ENCODE peak calls at places on chromosome 2, in five cellular contexts. O, I, A, F and M are unnamed samples.
A peak's percentile ranks its signal among the peaks of the same experiment; 100 is the strongest.

GRCh38 chr2:39743170-39743851 is 35.7 kb downstream of the THUMPD2 start:
- DNase-seq in O (no peak), I (no peak), A (peak; percentile 51), F (peak; percentile 66), M (no peak)

GRCh38 chr2:13682878-13683277 is 949.6 kb upstream of the LRATD1 start:
- DNase-seq in O (no peak), I (peak; percentile 52), A (peak; percentile 45), F (peak; percentile 90), M (no peak)

GRCh38 chr2:105078906-105079305 is 41.0 kb downstream of the MRPS9 start:
- DNase-seq in O (no peak), I (no peak), A (no peak), F (no peak), M (no peak)

GRCh38 chr2:12606472-12607000 is 110.2 kb upstream of the TRIB2 start:
- DNase-seq in O (no peak), I (no peak), A (peak; percentile 66), F (peak; percentile 51), M (no peak)

GRCh38 chr2:19355931-19356544 is 2.4 kb downstream of the OSR1 start:
- DNase-seq in O (no peak), I (peak; percentile 64), A (peak; percentile 51), F (peak; percentile 42), M (no peak)

GRCh38 chr2:102251849-102252203 is 59.5 kb upstream of the IL1RL1 start:
- DNase-seq in O (no peak), I (no peak), A (no peak), F (no peak), M (no peak)

GRCh38 chr2:191677091-191677645 is 768 bp upstream of the NABP1 start:
- DNase-seq in O (peak; percentile 18), I (peak; percentile 58), A (peak; percentile 93), F (peak; percentile 98), M (peak; percentile 58)

GRCh38 chr2:130300258-130300969 is 42.3 kb upstream of the IMP4 start:
- DNase-seq in O (no peak), I (no peak), A (no peak), F (no peak), M (no peak)

GRCh38 chr2:146801886-146802285 is 1042.9 kb upstream of the ACVR2A start:
- DNase-seq in O (no peak), I (no peak), A (no peak), F (no peak), M (no peak)

GRCh38 chr2:149055751-149056150 is 17.3 kb downstream of the LYPD6B start:
- DNase-seq in O (no peak), I (no peak), A (no peak), F (no peak), M (no peak)

GRCh38 chr2:55010149-55010591 is 40.1 kb downstream of the RTN4 start:
- DNase-seq in O (peak; percentile 16), I (peak; percentile 49), A (peak; percentile 87), F (peak; percentile 67), M (peak; percentile 44)

GRCh38 chr2:188495990-188496431 is 204.3 kb downstream of the GULP1 start:
- DNase-seq in O (no peak), I (no peak), A (peak; percentile 77), F (peak; percentile 45), M (no peak)

GRCh38 chr2:122736279-122736678 is 980.8 kb downstream of the TSN start:
- DNase-seq in O (no peak), I (no peak), A (no peak), F (peak; percentile 48), M (no peak)

GRCh38 chr2:14634223-14634884 is 1.8 kb downstream of the LRATD1 start:
- DNase-seq in O (no peak), I (peak; percentile 91), A (peak; percentile 92), F (peak; percentile 60), M (no peak)

GRCh38 chr2:177254433-177255226 is 9.9 kb downstream of the NFE2L2 start:
- DNase-seq in O (no peak), I (peak; percentile 62), A (peak; percentile 37), F (peak; percentile 56), M (no peak)

GRCh38 chr2:37366773-37367172 is 22.3 kb downstream of the QPCT start:
- DNase-seq in O (no peak), I (no peak), A (no peak), F (no peak), M (no peak)

GRCh38 chr2:30584116-30584515 is 137.1 kb downstream of the LCLAT1 start:
- DNase-seq in O (no peak), I (no peak), A (no peak), F (no peak), M (no peak)

GRCh38 chr2:85134255-85135065 is 1.3 kb downstream of the TCF7L1 start:
- DNase-seq in O (no peak), I (peak; percentile 81), A (peak; percentile 68), F (peak; percentile 65), M (no peak)

GRCh38 chr2:20620696-20621365 is 30.1 kb downstream of the HS1BP3 start:
- DNase-seq in O (no peak), I (no peak), A (no peak), F (no peak), M (no peak)

GRCh38 chr2:168490015-168490874 is 34.2 kb downstream of the CERS6 start:
- DNase-seq in O (no peak), I (no peak), A (peak; percentile 54), F (peak; percentile 76), M (peak; percentile 54)

GRCh38 chr2:20103514-20103913 is 52.1 kb upstream of the LAPTM4A start:
- DNase-seq in O (no peak), I (no peak), A (peak; percentile 48), F (peak; percentile 47), M (no peak)

GRCh38 chr2:196112408-196113039 is 43.9 kb upstream of the DNAH7 start:
- DNase-seq in O (no peak), I (no peak), A (peak; percentile 90), F (peak; percentile 95), M (no peak)

GRCh38 chr2:194745532-194746146 is 911.4 kb upstream of the SLC39A10 start:
- DNase-seq in O (no peak), I (no peak), A (no peak), F (no peak), M (no peak)

GRCh38 chr2:239151201-239152131 is 249.4 kb downstream of the HDAC4 start:
- DNase-seq in O (no peak), I (no peak), A (peak; percentile 50), F (no peak), M (no peak)

GRCh38 chr2:12300927-12301326 is 415.8 kb upstream of the TRIB2 start:
- DNase-seq in O (no peak), I (no peak), A (peak; percentile 57), F (no peak), M (no peak)

GRCh38 chr2:174846941-174847938 is 83.0 kb upstream of the CHRNA1 start:
- DNase-seq in O (no peak), I (peak; percentile 48), A (peak; percentile 91), F (peak; percentile 98), M (no peak)

GRCh38 chr2:149330127-149331022 is at the start of gene LYPD6:
- DNase-seq in O (no peak), I (peak; percentile 90), A (peak; percentile 90), F (peak; percentile 36), M (no peak)

GRCh38 chr2:214051585-214051984 is 359.3 kb upstream of the VWC2L start:
- DNase-seq in O (no peak), I (no peak), A (no peak), F (no peak), M (no peak)

GRCh38 chr2:118994778-118995177 is 52.8 kb downstream of the MARCO start:
- DNase-seq in O (no peak), I (no peak), A (no peak), F (no peak), M (no peak)

DNA sequence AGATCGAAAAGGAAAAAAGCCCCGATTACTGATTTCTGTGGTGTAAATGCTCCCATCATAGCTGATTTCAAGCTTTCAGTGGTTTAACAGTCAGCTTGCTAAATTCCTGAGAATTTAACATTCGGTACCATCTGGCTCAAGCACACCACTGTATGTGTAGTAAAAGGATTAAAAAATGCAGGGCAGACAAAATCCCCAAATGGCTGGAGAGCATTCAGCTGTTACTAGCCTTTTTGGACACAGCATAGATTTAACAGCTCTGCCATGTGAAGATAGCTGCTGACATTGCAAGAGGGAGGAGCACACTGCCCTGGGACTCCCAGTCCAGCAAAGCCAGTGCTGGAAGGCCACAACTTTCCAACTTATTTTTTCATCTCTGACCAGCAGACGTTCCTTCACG is 65.3 kb upstream of the RGPD5 start:
- DNase-seq in O (no peak), I (peak; percentile 74), A (peak; percentile 44), F (peak; percentile 6), M (no peak)
- H3K4me3 ChIP-seq in O (no peak overlapping the region), I (no peak overlapping the region), A (no peak overlapping the region), F (no peak overlapping the region), M (no peak overlapping the region)

GRCh38 chr2:144517825-144518699 is 1.9 kb downstream of the ZEB2 start:
- DNase-seq in O (no peak), I (peak; percentile 59), A (peak; percentile 64), F (peak; percentile 63), M (no peak)
- H3K4me3 ChIP-seq in O (peak overlapping the region; percentile 70), I (peak overlapping the region; percentile 98), A (peak overlapping the region; percentile 87), F (peak overlapping the region; percentile 88), M (peak overlapping the region; percentile 69)

GRCh38 chr2:3399829-3400228 is 20.3 kb downstream of the TRAPPC12 start:
- DNase-seq in O (no peak), I (peak; percentile 87), A (peak; percentile 31), F (no peak), M (no peak)
- H3K4me3 ChIP-seq in O (no peak overlapping the region), I (no peak overlapping the region), A (no peak overlapping the region), F (no peak overlapping the region), M (no peak overlapping the region)

GRCh38 chr2:181458881-181459280 is 1.7 kb downstream of the ITGA4 start:
- DNase-seq in O (no peak), I (no peak), A (no peak), F (no peak), M (no peak)

GRCh38 chr2:181456660-181457120 is 496 bp upstream of the ITGA4 start:
- DNase-seq in O (peak; percentile 71), I (peak; percentile 78), A (peak; percentile 53), F (peak; percentile 58), M (peak; percentile 63)

GRCh38 chr2:181454990-181455520 is 2.1 kb upstream of the ITGA4 start:
- DNase-seq in O (no peak), I (no peak), A (no peak), F (no peak), M (no peak)

GRCh38 chr2:181457741-181458425 is 697 bp downstream of the ITGA4 start:
- DNase-seq in O (peak; percentile 25), I (peak; percentile 67), A (peak; percentile 82), F (peak; percentile 64), M (peak; percentile 80)

GRCh38 chr2:181457121-181457740 is at the start of gene ITGA4:
- DNase-seq in O (peak; percentile 76), I (peak; percentile 89), A (peak; percentile 91), F (peak; percentile 88), M (peak; percentile 84)
- H3K4me3 ChIP-seq in O (peak within 1 kb of the TSS; percentile 81), I (peak within 1 kb of the TSS; percentile 55), A (peak within 1 kb of the TSS; percentile 91), F (peak within 1 kb of the TSS; percentile 77), M (peak within 1 kb of the TSS; percentile 88)

GRCh38 chr2:229620759-229621158 is 93.6 kb downstream of the DNER start:
- DNase-seq in O (no peak), I (peak; percentile 45), A (no peak), F (peak; percentile 42), M (no peak)
- H3K4me3 ChIP-seq in O (no peak overlapping the region), I (no peak overlapping the region), A (no peak overlapping the region), F (no peak overlapping the region), M (no peak overlapping the region)

GRCh38 chr2:201122276-201122675 is 6.3 kb downstream of the CFLAR start:
- DNase-seq in O (no peak), I (no peak), A (peak; percentile 56), F (no peak), M (no peak)
- H3K4me3 ChIP-seq in O (peak overlapping the region; percentile 89), I (peak overlapping the region; percentile 77), A (no peak overlapping the region), F (no peak overlapping the region), M (no peak overlapping the region)